ENCODE peak calls at places on chromosomes 2 and 18, in seven cellular contexts. R, V, W, U, P, S and N are unnamed samples.
A peak's percentile ranks its signal among the peaks of the same experiment; 100 is the strongest.

GRCh38 chr2:96877513-96878159 is 7.8 kb upstream of the SEMA4C start:
- DNase-seq in R (no peak), V (no peak), W (no peak), U (no peak), P (no peak), S (no peak), N (no peak)

GRCh38 chr2:222807431-222807830 is 53.4 kb upstream of the ACSL3 start:
- DNase-seq in R (no peak), V (no peak), W (no peak), U (no peak), P (no peak), S (no peak), N (no peak)

GRCh38 chr18:41150316-41150715 is 804.7 kb upstream of the PIK3C3 start:
- DNase-seq in R (no peak), V (no peak), W (no peak), U (no peak), P (peak; percentile 84), S (no peak), N (no peak)

GRCh38 chr2:157196956-157197355 is 60.5 kb upstream of the GALNT5 start:
- DNase-seq in R (no peak), V (no peak), W (no peak), U (no peak), P (no peak), S (no peak), N (no peak)

GRCh38 chr2:102703748-102704147 is 58.1 kb upstream of the TMEM182 start:
- DNase-seq in R (no peak), V (no peak), W (no peak), U (peak; percentile 23), P (peak; percentile 68), S (peak; percentile 62), N (peak; percentile 35)

GRCh38 chr2:128308284-128308731 is 10.4 kb downstream of the HS6ST1 start:
- DNase-seq in R (peak; percentile 45), V (peak; percentile 61), W (peak; percentile 4), U (no peak), P (no peak), S (no peak), N (no peak)

GRCh38 chr18:12532661-12533060 is 124.9 kb downstream of the PRELID3A start:
- DNase-seq in R (no peak), V (no peak), W (no peak), U (no peak), P (no peak), S (no peak), N (no peak)

GRCh38 chr18:58842978-58843661 is 21.6 kb upstream of the ZNF532 start:
- DNase-seq in R (no peak), V (no peak), W (peak; percentile 88), U (no peak), P (no peak), S (no peak), N (no peak)

GRCh38 chr18:59484796-59485328 is 125.8 kb upstream of the LMAN1 start:
- DNase-seq in R (no peak), V (no peak), W (no peak), U (no peak), P (peak; percentile 27), S (peak; percentile 14), N (peak; percentile 85)

GRCh38 chr2:6140509-6140908 is 448.3 kb downstream of the SOX11 start:
- DNase-seq in R (no peak), V (no peak), W (no peak), U (no peak), P (no peak), S (no peak), N (no peak)

GRCh38 chr2:152028182-152028862 is 70.5 kb downstream of the CACNB4 start:
- DNase-seq in R (no peak), V (no peak), W (no peak), U (no peak), P (peak; percentile 74), S (peak; percentile 15), N (peak; percentile 53)

GRCh38 chr2:207746131-207746530 is 23.6 kb downstream of the FZD5 start:
- DNase-seq in R (no peak), V (no peak), W (peak; percentile 55), U (peak; percentile 65), P (peak; percentile 71), S (peak; percentile 75), N (peak; percentile 74)

GRCh38 chr2:69191672-69192071 is 178.7 kb downstream of the ANTXR1 start:
- DNase-seq in R (no peak), V (no peak), W (no peak), U (no peak), P (no peak), S (no peak), N (no peak)

GRCh38 chr18:499351-500229 is 911 bp downstream of the COLEC12 start:
- DNase-seq in R (peak; percentile 61), V (no peak), W (peak; percentile 66), U (no peak), P (no peak), S (peak; percentile 52), N (no peak)

GRCh38 chr18:76691800-76692199 is 130.6 kb upstream of the ZNF236 start:
- DNase-seq in R (no peak), V (no peak), W (no peak), U (no peak), P (peak; percentile 16), S (no peak), N (no peak)

GRCh38 chr2:173747037-173747436 is 218.1 kb downstream of the SP3 start:
- DNase-seq in R (no peak), V (no peak), W (no peak), U (no peak), P (no peak), S (no peak), N (no peak)

GRCh38 chr2:173750831-173751230 is 214.3 kb downstream of the SP3 start:
- DNase-seq in R (no peak), V (no peak), W (no peak), U (no peak), P (no peak), S (no peak), N (no peak)

GRCh38 chr2:173751245-173751975 is 213.8 kb downstream of the SP3 start:
- DNase-seq in R (no peak), V (no peak), W (no peak), U (no peak), P (no peak), S (no peak), N (no peak)

GRCh38 chr2:173750332-173750731 is 214.8 kb downstream of the SP3 start:
- DNase-seq in R (no peak), V (no peak), W (peak; percentile 26), U (no peak), P (peak; percentile 29), S (no peak), N (no peak)

GRCh38 chr2:173749315-173749714 is 215.9 kb downstream of the SP3 start:
- DNase-seq in R (no peak), V (no peak), W (no peak), U (no peak), P (peak; percentile 27), S (peak; percentile 74), N (peak; percentile 44)
- TF ChIP-seq CTCF in R (no peak), V (no peak), W (peak; percentile 36), U (no peak), P (peak; percentile 53), S (peak; percentile 74), N (peak; percentile 45)

GRCh38 chr2:132676999-132677398 is 7.0 kb upstream of the LYPD1 start:
- DNase-seq in R (no peak), V (no peak), W (no peak), U (no peak), P (no peak), S (peak; percentile 38), N (no peak)
- TF ChIP-seq CTCF in R (no peak), V (no peak), W (no peak), U (no peak), P (no peak), S (peak; percentile 65), N (peak; percentile 15)

DNA sequence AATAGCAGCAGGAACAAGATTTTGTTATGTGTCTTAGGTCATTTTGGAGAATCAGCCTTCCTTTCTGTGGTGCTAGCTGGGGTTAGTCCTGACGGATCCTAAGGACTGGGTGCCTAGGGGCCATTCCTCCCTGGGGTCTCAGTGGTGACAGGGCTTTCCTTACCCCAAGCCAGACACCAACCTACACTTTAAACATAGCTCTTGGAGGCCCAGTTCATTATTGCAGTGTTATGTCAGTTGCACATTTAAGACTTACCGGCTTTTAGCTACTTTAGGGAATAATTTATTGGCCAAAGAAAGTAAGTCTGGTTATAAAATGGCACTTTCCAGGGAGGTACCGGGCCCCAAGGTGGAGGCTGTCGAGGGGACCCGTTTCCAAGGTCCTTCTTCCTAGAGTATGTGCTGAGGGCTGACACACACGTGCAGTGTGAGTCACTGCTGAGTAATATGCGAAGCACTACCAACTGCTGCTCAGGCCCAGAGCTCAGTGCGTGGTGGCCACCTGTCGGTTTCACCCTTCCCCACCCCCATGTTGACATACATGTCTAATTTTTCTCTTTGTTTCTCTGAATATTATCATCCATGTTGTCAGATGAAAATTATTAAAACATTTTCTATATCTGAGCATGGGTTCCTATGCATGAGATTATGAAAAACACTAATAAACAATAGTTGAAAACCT is 37.0 kb upstream of the GRHL1 start:
- DNase-seq in R (no peak), V (no peak), W (no peak), U (peak; percentile 71), P (peak; percentile 96), S (peak; percentile 92), N (peak; percentile 92)
- TF ChIP-seq CTCF in R (no peak), V (no peak), W (no peak), U (peak; percentile 53), P (peak; percentile 77), S (peak; percentile 72), N (peak; percentile 65)

GRCh38 chr2:218217366-218218309 is 649 bp downstream of the ARPC2 start:
- DNase-seq in R (peak; percentile 88), V (peak; percentile 85), W (peak; percentile 30), U (peak; percentile 71), P (peak; percentile 31), S (peak; percentile 25), N (peak; percentile 40)

GRCh38 chr2:218216336-218216673 is 684 bp upstream of the ARPC2 start:
- DNase-seq in R (no peak), V (peak; percentile 64), W (no peak), U (no peak), P (no peak), S (no peak), N (no peak)

GRCh38 chr2:218218409-218219185 is 1.6 kb downstream of the ARPC2 start:
- DNase-seq in R (no peak), V (no peak), W (no peak), U (peak; percentile 55), P (peak; percentile 95), S (no peak), N (peak; percentile 17)

GRCh38 chr2:218219934-218220333 is 2.9 kb downstream of the ARPC2 start:
- DNase-seq in R (no peak), V (no peak), W (no peak), U (no peak), P (no peak), S (no peak), N (peak; percentile 11)

DNA sequence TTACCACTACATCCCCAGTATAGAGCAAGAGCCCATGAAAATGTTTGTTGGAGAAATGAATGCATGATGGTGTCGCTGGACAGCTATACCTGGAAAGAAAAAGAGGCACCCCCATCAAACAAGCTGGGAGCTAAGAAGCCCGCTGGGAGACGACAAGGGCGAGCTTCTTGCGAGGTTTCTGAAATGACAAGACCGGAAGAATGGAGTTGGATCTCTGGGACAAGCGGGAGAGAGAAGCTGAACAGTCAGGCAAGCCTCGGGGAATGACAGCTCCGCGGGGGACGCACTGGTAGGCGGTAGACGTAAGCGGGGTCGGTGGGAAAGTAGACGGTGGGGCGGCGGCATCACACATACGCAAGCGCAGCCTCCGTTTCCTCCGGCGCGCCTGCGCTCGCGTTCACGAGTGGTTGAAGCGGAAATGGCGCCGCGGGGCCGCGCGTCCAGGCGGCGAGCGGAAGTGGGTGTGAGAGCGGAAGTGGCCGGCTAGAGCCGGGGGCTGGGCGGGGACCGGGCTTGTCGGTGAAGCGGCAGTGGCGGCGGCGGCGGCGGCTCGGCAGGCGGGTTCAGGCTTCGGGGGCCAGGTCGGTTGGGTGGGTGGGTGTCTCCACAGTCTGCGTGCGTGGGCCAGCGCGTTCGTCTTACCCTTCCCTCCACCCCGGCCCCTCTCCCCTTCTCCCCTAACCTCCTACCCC is at the start of gene ARPC2:
- DNase-seq in R (peak; percentile 97), V (peak; percentile 97), W (peak; percentile 93), U (peak; percentile 95), P (peak; percentile 95), S (peak; percentile 95), N (peak; percentile 90)
- TF ChIP-seq CTCF in R (no peak), V (no peak), W (no peak), U (no peak), P (no peak), S (no peak), N (no peak)